ENCODE peak calls at places on chromosomes 1 and 21, in seven cellular contexts. R, B, K, L, E, V and G are unnamed samples.

GRCh38 chr1:216293673-216294072 is 129.6 kb downstream of the USH2A start:
- DNase-seq in R (peak), E (no peak), K (no peak), V (no peak), L (no peak), B (peak), G (no peak)

GRCh38 chr1:169161512-169162194 is 55.2 kb downstream of the ATP1B1 start:
- DNase-seq in R (peak), V (no peak), K (no peak), E (no peak), L (no peak), B (no peak), G (no peak)

GRCh38 chr1:169584483-169585144 is 1.7 kb downstream of the F5 start:
- DNase-seq in L (no peak), E (no peak), R (peak), K (no peak), B (no peak), V (no peak), G (no peak)

GRCh38 chr1:40248429-40248828 is 692 bp downstream of the TMCO2 start:
- DNase-seq in V (no peak), L (no peak), B (no peak), E (no peak), K (no peak), R (no peak), G (no peak)

GRCh38 chr1:224884428-224884827 is 45.0 kb upstream of the DNAH14 start:
- DNase-seq in K (no peak), V (no peak), L (peak), B (peak), E (no peak), R (peak), G (no peak)

GRCh38 chr1:119971710-119972570 is 75.6 kb upstream of the ADAM30 start:
- DNase-seq in K (no peak), E (no peak), V (no peak), B (no peak), R (peak), L (no peak), G (no peak)

GRCh38 chr1:25531082-25531461 is 12.3 kb upstream of the LDLRAP1 start:
- DNase-seq in K (no peak), E (no peak), V (no peak), B (no peak), R (no peak), L (no peak), G (no peak)

GRCh38 chr1:36115200-36115669 is 9.8 kb downstream of the COL8A2 start:
- DNase-seq in L (no peak), V (peak), R (no peak), E (peak), B (no peak), K (no peak), G (no peak)

GRCh38 chr1:59007820-59008598 is 224.2 kb upstream of the JUN start:
- DNase-seq in B (no peak), K (no peak), V (no peak), L (no peak), E (no peak), R (no peak), G (no peak)

GRCh38 chr1:85846706-85847105 is 138.5 kb upstream of the ZNHIT6 start:
- DNase-seq in V (no peak), L (no peak), K (no peak), R (no peak), E (no peak), B (no peak), G (no peak)

GRCh38 chr1:228280961-228281591 is 73.2 kb downstream of the OBSCN start:
- DNase-seq in E (no peak), L (no peak), K (no peak), R (no peak), V (no peak), B (no peak), G (no peak)

GRCh38 chr1:85027242-85027983 is 20.9 kb downstream of the MCOLN3 start:
- DNase-seq in L (peak), B (no peak), E (no peak), R (peak), K (no peak), V (peak), G (no peak)

GRCh38 chr1:65965112-65965511 is 172.4 kb downstream of the PDE4B start:
- DNase-seq in B (no peak), V (no peak), R (no peak), E (no peak), K (no peak), L (no peak), G (no peak)

GRCh38 chr21:42614811-42615342 is 38.5 kb upstream of the PDE9A start:
- DNase-seq in L (peak), R (peak), V (peak), E (no peak), B (no peak), K (no peak), G (no peak)

GRCh38 chr1:112328600-112328999 is 67.4 kb upstream of the CTTNBP2NL start:
- DNase-seq in L (no peak), K (no peak), E (no peak), V (no peak), R (no peak), B (no peak), G (no peak)

GRCh38 chr1:25140073-25140797 is 92.1 kb downstream of the SYF2 start:
- DNase-seq in K (peak), V (no peak), R (no peak), E (no peak), L (peak), B (no peak), G (no peak)

GRCh38 chr1:185894806-185895205 is 160.6 kb downstream of the HMCN1 start:
- DNase-seq in L (no peak), B (no peak), R (peak), V (no peak), K (no peak), E (no peak), G (no peak)

GRCh38 chr1:90838720-90839119 is 121.6 kb upstream of the BARHL2 start:
- DNase-seq in R (no peak), L (no peak), E (no peak), K (no peak), B (no peak), V (no peak), G (no peak)

GRCh38 chr1:18953656-18954259 is 2.7 kb downstream of the IFFO2 start:
- DNase-seq in K (no peak), B (no peak), L (no peak), R (no peak), E (no peak), V (no peak), G (no peak)

GRCh38 chr21:45227735-45228134 is 60.0 kb downstream of the POFUT2 start:
- DNase-seq in R (no peak), E (no peak), V (no peak), K (no peak), B (no peak), L (no peak), G (no peak)

GRCh38 chr1:53525595-53525994 is 66.4 kb downstream of the DMRTB1 start:
- DNase-seq in V (peak), K (no peak), R (no peak), B (no peak), E (no peak), L (no peak), G (no peak)

GRCh38 chr1:175217674-175218073 is 25.1 kb upstream of the KIAA0040 start:
- DNase-seq in L (no peak), R (peak), K (no peak), B (no peak), V (no peak), E (no peak), G (no peak)

GRCh38 chr1:167860231-167860923 is 53.6 kb downstream of the ADCY10 start:
- DNase-seq in R (no peak), V (no peak), B (no peak), K (no peak), L (no peak), E (no peak), G (no peak)

GRCh38 chr1:110464340-110464739 is 13.4 kb downstream of the PROK1 start:
- DNase-seq in V (no peak), B (peak), K (no peak), E (no peak), L (no peak), R (peak), G (no peak)

GRCh38 chr1:94886361-94886760 is 40.5 kb downstream of the CNN3 start:
- DNase-seq in E (no peak), R (no peak), K (no peak), L (no peak), V (no peak), B (no peak), G (no peak)

GRCh38 chr1:42340093-42340492 is 5.1 kb upstream of the FOXJ3 start:
- DNase-seq in L (no peak), E (no peak), K (no peak), B (no peak), R (peak), V (peak), G (no peak)

GRCh38 chr1:228402638-228403025 is 4.0 kb downstream of the TRIM11 start:
- DNase-seq in B (no peak), V (no peak), R (no peak), K (no peak), E (no peak), L (no peak), G (no peak)

GRCh38 chr1:14784790-14785773 is 186.6 kb downstream of the KAZN start:
- DNase-seq in L (no peak), R (no peak), K (no peak), V (no peak), E (no peak), B (no peak), G (no peak)

GRCh38 chr1:3863231-3863935 is 6.1 kb downstream of the DFFB start:
- DNase-seq in L (no peak), E (no peak), B (no peak), V (no peak), K (no peak), R (no peak), G (no peak)

GRCh38 chr1:193654951-193655705 is 468.7 kb upstream of the B3GALT2 start:
- DNase-seq in B (no peak), E (no peak), R (peak), V (no peak), K (no peak), L (peak), G (no peak)

GRCh38 chr1:2505461-2505994 is 20.9 kb downstream of the PANK4 start:
- DNase-seq in V (no peak), R (no peak), B (no peak), E (no peak), K (no peak), L (no peak), G (no peak)

GRCh38 chr1:58814251-58815068 is 30.6 kb upstream of the JUN start:
- DNase-seq in E (peak), B (no peak), K (peak), V (peak), L (no peak), R (peak), G (peak)

DNA sequence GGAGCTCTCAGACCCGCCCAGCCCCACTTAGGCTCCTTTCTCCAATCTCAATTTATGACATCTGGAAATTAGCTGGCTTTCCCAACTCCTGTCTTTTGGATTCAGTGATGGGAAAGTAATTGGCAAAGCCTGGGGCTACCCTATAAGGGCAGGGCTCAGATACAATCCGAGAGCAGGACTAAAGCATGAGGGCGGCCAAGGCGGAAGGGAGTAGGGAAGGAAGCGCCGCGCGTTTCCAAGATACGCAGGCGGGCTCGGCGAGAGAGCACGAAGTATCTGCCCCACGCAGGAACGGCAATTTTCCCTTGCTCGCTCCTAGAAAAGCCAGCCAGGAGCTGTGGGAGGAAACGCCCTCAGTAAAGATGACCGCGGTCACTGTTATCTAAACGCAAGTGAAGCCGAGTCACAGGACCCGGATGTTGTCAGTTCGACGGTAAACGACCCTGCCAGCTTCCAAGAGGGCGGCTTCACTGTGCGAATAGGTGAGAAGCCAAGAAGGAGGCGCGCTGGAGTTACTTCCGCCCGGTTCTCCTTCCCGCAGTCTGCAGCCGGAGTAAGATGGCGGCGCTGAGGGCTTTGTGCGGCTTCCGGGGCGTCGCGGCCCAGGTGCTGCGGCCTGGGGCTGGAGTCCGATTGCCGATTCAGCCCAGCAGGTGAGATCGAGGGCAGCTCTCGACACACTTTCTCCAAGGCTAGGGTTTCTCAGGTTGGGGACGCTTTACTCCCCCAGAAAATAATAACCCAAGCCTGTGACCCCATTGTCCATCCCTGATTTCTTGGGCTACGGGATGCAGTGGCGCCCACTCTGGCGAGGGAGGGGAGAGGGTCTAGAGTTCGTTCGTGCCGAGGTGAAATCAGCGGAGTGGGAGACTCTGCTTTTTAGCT is at the start of gene NDUFS2:
- DNase-seq in B (peak), L (peak), V (peak), R (peak), K (peak), E (peak), G (peak)
- TF ChIP-seq CTCF in B (peak), L (peak), V (peak), R (peak), K (peak), E (no peak), G (no peak)

GRCh38 chr1:154441241-154441888 is 36.2 kb downstream of the IL6R start:
- DNase-seq in K (no peak), V (no peak), L (no peak), R (no peak), E (no peak), B (no peak), G (no peak)
- H3K27ac ChIP-seq in K (no peak), V (no peak), L (no peak), R (no peak), E (no peak), B (no peak), G (no peak)

GRCh38 chr21:41373253-41373652 is 11.4 kb downstream of the MX2 start:
- DNase-seq in B (no peak), E (no peak), K (no peak), V (no peak), R (no peak), L (no peak), G (no peak)

GRCh38 chr21:41373769-41374168 is 11.9 kb downstream of the MX2 start:
- DNase-seq in E (no peak), K (no peak), B (no peak), R (no peak), L (no peak), V (no peak), G (no peak)

GRCh38 chr21:41369915-41370839 is 8.3 kb downstream of the MX2 start:
- DNase-seq in V (no peak), R (no peak), B (no peak), E (peak), K (peak), L (no peak), G (no peak)

GRCh38 chr21:41370840-41371697 is 9.2 kb downstream of the MX2 start:
- DNase-seq in L (no peak), V (no peak), B (no peak), K (no peak), R (no peak), E (no peak), G (no peak)

DNA sequence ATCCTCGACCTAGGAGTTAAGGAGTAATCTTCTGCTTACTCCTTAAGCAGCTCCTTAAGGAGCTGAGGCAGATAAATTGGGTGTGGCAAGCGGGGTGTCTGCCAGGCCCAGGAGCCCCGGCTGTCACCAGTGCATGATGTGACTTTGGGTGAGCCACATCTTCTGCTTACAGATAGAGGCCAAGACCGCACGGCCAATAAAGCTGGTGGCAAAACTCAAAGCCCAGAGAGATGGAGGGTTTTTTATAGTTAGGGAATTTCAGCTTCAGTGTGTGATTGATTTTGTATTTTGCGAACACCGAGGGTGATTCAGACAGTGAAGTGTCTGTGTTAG is 9.8 kb downstream of the MX2 start:
- DNase-seq in R (no peak), K (no peak), B (no peak), V (no peak), E (no peak), L (no peak), G (no peak)
- H3K4me3 ChIP-seq in R (no peak), K (no peak), B (no peak), V (no peak), E (no peak), L (no peak), G (no peak)

GRCh38 chr1:17286646-17287045 is 21.4 kb upstream of the PADI4 start:
- DNase-seq in L (no peak), E (no peak), V (no peak), B (no peak), R (no peak), K (no peak), G (no peak)
- TF ChIP-seq CTCF in L (no peak), E (no peak), V (no peak), B (no peak), R (no peak), K (no peak), G (no peak)